ENCODE peak calls at places on chromosomes 16 and 17, in five cellular contexts. M is GM12878, E is SK-N-SH, I is K562, R is HepG2. K is an unnamed sample.
A peak's percentile ranks its signal among the peaks of the same experiment; 100 is the strongest.

GRCh38 chr16:17590711-17591654 is 120.2 kb upstream of the XYLT1 start:
- DNase-seq in M (no peak), E (no peak), I (no peak), R (no peak), K (no peak)

GRCh38 chr16:88314991-88315542 is 67.7 kb upstream of the ZNF469 start:
- DNase-seq in M (no peak), E (no peak), I (no peak), R (peak; percentile 28), K (no peak)

GRCh38 chr17:7852262-7852670 is 2.6 kb upstream of the TMEM88 start:
- DNase-seq in M (no peak), E (no peak), I (no peak), R (no peak), K (no peak)

GRCh38 chr17:59329558-59330313 is 1.7 kb upstream of the YPEL2 start:
- DNase-seq in M (peak; percentile 43), E (peak; percentile 81), I (peak; percentile 69), R (peak; percentile 85), K (peak; percentile 62)

GRCh38 chr17:72422505-72423285 is 301.9 kb downstream of the SOX9 start:
- DNase-seq in M (peak; percentile 94), E (peak; percentile 71), I (no peak), R (peak; percentile 96), K (peak; percentile 95)

GRCh38 chr17:35804658-35805192 is 4.6 kb upstream of the TAF15 start:
- DNase-seq in M (peak; percentile 48), E (peak; percentile 81), I (peak; percentile 65), R (peak; percentile 88), K (peak; percentile 87)

GRCh38 chr17:10337136-10337535 is 35.7 kb downstream of the MYH13 start:
- DNase-seq in M (no peak), E (no peak), I (no peak), R (no peak), K (no peak)

GRCh38 chr17:76578376-76578775 is 7.3 kb downstream of the ST6GALNAC2 start:
- DNase-seq in M (no peak), E (no peak), I (no peak), R (no peak), K (no peak)

GRCh38 chr16:13041180-13041579 is 139.8 kb downstream of the SHISA9 start:
- DNase-seq in M (no peak), E (no peak), I (no peak), R (no peak), K (no peak)

GRCh38 chr17:49624896-49625295 is 49.2 kb downstream of the NXPH3 start:
- DNase-seq in M (no peak), E (no peak), I (no peak), R (no peak), K (no peak)

GRCh38 chr17:7782237-7782636 is 51.8 kb upstream of the KDM6B start:
- DNase-seq in M (no peak), E (no peak), I (no peak), R (no peak), K (no peak)

GRCh38 chr17:39012725-39013124 is 45.5 kb upstream of the FBXO47 start:
- DNase-seq in M (no peak), E (no peak), I (no peak), R (no peak), K (no peak)

GRCh38 chr16:53822936-53823529 is 119.1 kb downstream of the FTO start:
- DNase-seq in M (peak; percentile 19), E (no peak), I (no peak), R (no peak), K (no peak)
- TF ChIP-seq ZBTB33 in M (no peak), E (no peak), I (no peak), R (no peak), K (no peak)

GRCh38 chr16:90046971-90047713 is 27.9 kb upstream of the DBNDD1 start:
- DNase-seq in M (no peak), E (no peak), I (no peak), R (peak; percentile 45), K (no peak)
- TF ChIP-seq ZBTB33 in M (no peak), E (no peak), I (no peak), R (peak; percentile 81), K (no peak)

GRCh38 chr17:66351053-66351452 is 48.6 kb downstream of the PRKCA start:
- DNase-seq in M (no peak), E (no peak), I (no peak), R (no peak), K (no peak)

GRCh38 chr17:66348605-66349165 is 46.3 kb downstream of the PRKCA start:
- DNase-seq in M (no peak), E (peak; percentile 48), I (peak; percentile 61), R (peak; percentile 68), K (peak; percentile 22)

GRCh38 chr17:66345264-66345663 is 42.9 kb downstream of the PRKCA start:
- DNase-seq in M (no peak), E (peak; percentile 42), I (no peak), R (no peak), K (no peak)

GRCh38 chr17:66349549-66350245 is 47.3 kb downstream of the PRKCA start:
- DNase-seq in M (no peak), E (no peak), I (no peak), R (no peak), K (no peak)

DNA sequence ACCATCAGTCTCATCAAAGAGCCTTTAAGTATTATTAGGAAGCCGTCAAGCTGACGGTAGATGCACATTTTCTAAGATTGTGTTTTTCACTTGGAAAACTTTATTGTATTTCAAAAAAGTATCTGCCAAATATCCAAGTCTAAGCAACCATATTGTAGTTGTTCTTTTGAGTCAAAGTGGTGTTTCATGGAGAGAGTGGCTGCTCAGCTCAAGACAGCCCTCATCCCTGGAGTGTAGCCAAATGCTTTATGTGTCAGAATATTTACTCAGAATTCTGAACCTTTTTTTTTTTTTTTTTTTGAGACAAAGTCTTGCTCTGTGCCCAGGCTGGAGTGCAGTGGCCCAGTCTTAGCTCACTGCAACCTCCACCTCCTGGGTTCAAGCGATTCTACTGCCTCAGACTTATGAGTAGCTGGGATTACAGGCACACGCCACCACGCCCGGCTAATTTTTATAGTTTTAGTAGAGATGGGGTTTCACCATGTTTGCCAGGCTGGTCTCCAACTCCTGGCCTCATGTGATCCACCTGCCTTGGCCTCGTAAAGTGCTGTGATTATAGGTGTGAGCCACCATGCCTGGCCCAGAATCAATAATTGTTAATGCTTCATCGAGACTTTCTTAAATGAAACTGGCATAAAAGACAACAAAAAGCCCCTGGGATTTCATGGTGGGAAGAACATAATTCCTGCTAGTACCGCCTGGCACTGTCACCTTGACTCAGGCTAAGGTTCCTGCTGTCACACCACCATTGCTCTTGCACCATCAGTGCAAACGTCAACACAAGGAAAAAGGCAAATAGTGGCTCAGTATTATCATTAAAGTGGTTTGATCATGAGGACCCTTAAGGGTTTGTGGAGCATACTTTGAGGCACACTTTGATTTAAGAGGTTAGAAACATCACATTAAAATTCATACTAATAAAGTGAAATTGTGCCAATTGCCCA is 45.5 kb downstream of the PRKCA start:
- DNase-seq in M (no peak), E (no peak), I (no peak), R (peak; percentile 57), K (no peak)
- TF ChIP-seq ZBTB33 in M (no peak), E (no peak), I (no peak), R (peak; percentile 93), K (no peak)

GRCh38 chr16:7437843-7438242 is 105.2 kb downstream of the RBFOX1 start:
- DNase-seq in M (no peak), E (no peak), I (no peak), R (no peak), K (no peak)
- TF ChIP-seq ZBTB33 in M (no peak), E (no peak), I (no peak), R (no peak), K (no peak)

DNA sequence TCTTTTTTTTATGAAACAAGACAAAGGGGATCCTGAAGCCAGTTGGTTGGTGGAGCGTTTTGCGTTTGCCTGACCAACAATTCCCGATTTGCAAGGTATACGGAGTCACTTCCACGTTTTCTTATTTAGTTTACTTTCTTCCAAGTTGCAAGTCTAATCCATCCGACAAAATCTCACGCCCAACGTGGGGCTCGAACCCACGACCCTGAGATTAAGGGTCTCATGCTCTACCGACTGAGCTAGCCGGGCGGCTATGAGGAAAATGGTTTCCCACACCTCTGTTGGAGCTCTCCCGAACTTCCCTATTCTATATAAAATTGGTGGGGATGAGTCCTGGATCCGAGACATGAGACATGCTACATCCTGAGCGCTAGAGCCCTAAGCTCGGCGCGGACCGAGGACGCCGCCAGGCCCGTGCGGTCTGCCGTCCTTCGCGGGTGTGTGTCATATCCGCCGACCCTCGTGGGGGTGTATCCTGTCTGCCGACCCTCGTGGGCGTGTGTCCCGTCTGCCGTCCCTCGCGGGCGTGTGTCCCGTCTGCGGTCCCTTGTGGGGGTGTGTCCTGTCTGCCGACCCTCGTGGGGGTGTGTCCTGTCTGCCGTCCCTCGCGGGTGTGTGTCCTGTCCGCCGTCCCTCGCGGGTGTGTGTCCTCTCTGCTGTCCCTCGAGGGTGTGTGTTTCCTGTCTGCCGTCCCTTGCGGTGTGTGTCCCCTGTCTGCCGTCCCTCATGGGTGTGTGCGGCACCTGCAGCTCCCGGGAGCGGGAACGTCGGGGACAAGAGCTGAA is 22.6 kb downstream of the ZNF213 start:
- DNase-seq in M (no peak), E (peak; percentile 76), I (peak; percentile 47), R (peak; percentile 89), K (peak; percentile 90)
- TF ChIP-seq ZBTB33 in M (no peak), E (peak; percentile 15), I (no peak), R (no peak), K (peak; percentile 5)

GRCh38 chr16:4261557-4262172 is 11.2 kb downstream of the TFAP4 start:
- DNase-seq in M (no peak), E (peak; percentile 78), I (peak; percentile 67), R (peak; percentile 26), K (peak; percentile 22)
- TF ChIP-seq ZBTB33 in M (peak; percentile 97), E (no peak), I (peak; percentile 100), R (peak; percentile 100), K (no peak)

GRCh38 chr16:78791011-78791410 is 691.6 kb downstream of the WWOX start:
- DNase-seq in M (no peak), E (no peak), I (no peak), R (no peak), K (no peak)

GRCh38 chr16:78799429-78799828 is 700.0 kb downstream of the WWOX start:
- DNase-seq in M (no peak), E (no peak), I (no peak), R (no peak), K (no peak)

GRCh38 chr16:78792952-78793351 is 693.5 kb downstream of the WWOX start:
- DNase-seq in M (no peak), E (no peak), I (no peak), R (no peak), K (no peak)

GRCh38 chr16:78791926-78792325 is 692.5 kb downstream of the WWOX start:
- DNase-seq in M (no peak), E (no peak), I (no peak), R (no peak), K (no peak)

GRCh38 chr16:78794581-78795300 is 695.3 kb downstream of the WWOX start:
- DNase-seq in M (no peak), E (no peak), I (no peak), R (no peak), K (no peak)
- TF ChIP-seq ZBTB33 in M (no peak), E (no peak), I (no peak), R (no peak), K (no peak)

DNA sequence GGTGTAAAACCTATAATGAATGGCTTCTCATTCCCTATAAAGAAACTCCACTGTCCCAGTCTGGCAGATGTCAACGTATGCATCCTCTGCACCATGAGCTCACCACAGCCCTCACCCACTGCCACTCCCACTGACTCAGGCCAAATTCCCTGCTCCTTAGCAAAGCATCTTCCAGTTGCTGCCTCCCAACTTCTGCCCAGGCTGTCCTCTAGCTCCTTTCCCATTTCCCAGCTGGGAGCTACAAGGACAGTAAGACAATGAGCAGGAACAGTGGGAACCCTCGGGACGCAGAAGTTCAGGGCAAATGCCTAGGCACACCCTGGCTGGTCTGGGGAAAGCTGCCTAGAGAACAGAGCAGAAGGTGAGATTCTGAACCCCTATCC is 9.1 kb upstream of the THAP11 start:
- DNase-seq in M (no peak), E (no peak), I (peak; percentile 38), R (no peak), K (no peak)
- TF ChIP-seq ZBTB33 in M (no peak), E (no peak), I (no peak), R (no peak), K (no peak)

GRCh38 chr16:66087308-66087707 is 279.2 kb upstream of the CDH5 start:
- DNase-seq in M (no peak), E (no peak), I (no peak), R (no peak), K (no peak)
- TF ChIP-seq ZBTB33 in M (no peak), E (no peak), I (no peak), R (no peak), K (no peak)